ENCODE peak calls at places on chromosomes 2 and 18, in ten cellular contexts. F is upper lobe of right lung, E is chondrocyte, I is cardiac fibroblast, J is epithelial cell of esophagus, V is hepatocyte, T is suprapubic skin, C is endothelial cell of umbilical vein, N is fibroblast of pulmonary artery, K is testis. P is an unnamed sample.

GRCh38 chr2:233209117-233209977 is 42.1 kb upstream of the ATG16L1 start:
- DNase-seq in F (no peak), E (peak), I (peak), J (peak), V (peak), T (no peak), C (peak), N (peak), K (no peak), P (no peak)

GRCh38 chr18:44824884-44825283 is 144.2 kb downstream of the SETBP1 start:
- DNase-seq in F (no peak), E (no peak), I (no peak), J (no peak), V (no peak), T (no peak), C (no peak), N (no peak), K (no peak), P (no peak)

GRCh38 chr2:216773072-216773471 is 77.7 kb upstream of the IGFBP5 start:
- DNase-seq in F (no peak), E (no peak), I (no peak), J (no peak), V (no peak), T (no peak), C (no peak), N (no peak), K (no peak), P (no peak)

GRCh38 chr2:204550738-204551137 is 5.5 kb downstream of the PARD3B start:
- DNase-seq in F (no peak), E (no peak), I (peak), J (peak), V (no peak), T (no peak), C (no peak), N (peak), K (no peak), P (no peak)

GRCh38 chr2:23545811-23546210 is 160.8 kb downstream of the KLHL29 start:
- DNase-seq in F (no peak), E (no peak), I (no peak), J (no peak), V (no peak), T (no peak), C (no peak), N (no peak), K (no peak), P (no peak)

GRCh38 chr2:10982931-10983701 is 71.4 kb downstream of the KCNF1 start:
- DNase-seq in F (peak), E (no peak), I (no peak), J (no peak), V (peak), T (peak), C (no peak), N (peak), K (peak), P (no peak)

GRCh38 chr2:60213865-60214657 is 339.4 kb downstream of the BCL11A start:
- DNase-seq in F (no peak), E (no peak), I (no peak), J (peak), V (peak), T (peak), C (no peak), N (peak), K (no peak), P (no peak)

GRCh38 chr18:61892683-61893303 is at the start of gene RNF152:
- DNase-seq in F (peak), E (no peak), I (peak), J (peak), V (peak), T (peak), C (peak), N (peak), K (peak), P (no peak)

GRCh38 chr2:85501244-85501643 is 37.7 kb upstream of the MAT2A start:
- DNase-seq in F (no peak), E (no peak), I (no peak), J (peak), V (no peak), T (no peak), C (peak), N (peak), K (peak), P (no peak)

GRCh38 chr2:49714433-49714832 is 560.1 kb upstream of the FSHR start:
- DNase-seq in F (no peak), E (no peak), I (no peak), J (no peak), V (no peak), T (no peak), C (no peak), N (no peak), K (no peak), P (no peak)

GRCh38 chr2:224584111-224584764 is 925 bp downstream of the CUL3 start:
- DNase-seq in F (peak), E (no peak), I (peak), J (peak), V (peak), T (no peak), C (peak), N (peak), K (peak), P (peak)

GRCh38 chr2:59295524-59296162 is 1054.5 kb upstream of the FANCL start:
- DNase-seq in F (no peak), E (no peak), I (no peak), J (no peak), V (no peak), T (no peak), C (no peak), N (no peak), K (no peak), P (no peak)

GRCh38 chr18:77133051-77133919 is 702 bp upstream of the MBP start:
- DNase-seq in F (peak), E (no peak), I (no peak), J (no peak), V (peak), T (peak), C (no peak), N (no peak), K (peak), P (no peak)

GRCh38 chr2:9950521-9951271 is 797 bp upstream of the GRHL1 start:
- DNase-seq in F (peak), E (no peak), I (no peak), J (peak), V (peak), T (peak), C (peak), N (no peak), K (peak), P (peak)

GRCh38 chr2:184562532-184562931 is 35.8 kb upstream of the ZNF804A start:
- DNase-seq in F (no peak), E (no peak), I (peak), J (peak), V (no peak), T (no peak), C (no peak), N (peak), K (no peak), P (peak)

GRCh38 chr18:68865021-68865420 is 67.1 kb downstream of the CCDC102B start:
- DNase-seq in F (no peak), E (no peak), I (no peak), J (no peak), V (no peak), T (no peak), C (no peak), N (no peak), K (no peak), P (no peak)

GRCh38 chr18:48453330-48454063 is 44.3 kb upstream of the ZBTB7C start:
- DNase-seq in F (no peak), E (no peak), I (no peak), J (peak), V (no peak), T (no peak), C (no peak), N (no peak), K (no peak), P (no peak)

GRCh38 chr2:231263118-231263831 is 64.8 kb downstream of the ARMC9 start:
- DNase-seq in F (no peak), E (no peak), I (no peak), J (no peak), V (no peak), T (no peak), C (no peak), N (peak), K (no peak), P (no peak)

GRCh38 chr2:236600892-236601291 is 31.3 kb downstream of the ACKR3 start:
- DNase-seq in F (no peak), E (no peak), I (no peak), J (peak), V (no peak), T (no peak), C (no peak), N (no peak), K (no peak), P (no peak)

GRCh38 chr18:677951-678363 is 20.5 kb downstream of the TYMS start:
- DNase-seq in F (no peak), E (no peak), I (no peak), J (no peak), V (no peak), T (no peak), C (peak), N (no peak), K (no peak), P (no peak)

GRCh38 chr2:161427413-161428239 is 11.5 kb downstream of the TBR1 start:
- DNase-seq in F (no peak), E (no peak), I (no peak), J (no peak), V (no peak), T (no peak), C (no peak), N (no peak), K (no peak), P (no peak)

GRCh38 chr2:239143858-239144712 is 256.7 kb downstream of the HDAC4 start:
- DNase-seq in F (no peak), E (peak), I (peak), J (peak), V (peak), T (no peak), C (peak), N (peak), K (peak), P (no peak)

GRCh38 chr2:236637691-236638569 is 68.3 kb downstream of the ACKR3 start:
- DNase-seq in F (no peak), E (no peak), I (peak), J (no peak), V (no peak), T (no peak), C (no peak), N (no peak), K (peak), P (no peak)

GRCh38 chr2:180322781-180323180 is 315.7 kb upstream of the CWC22 start:
- DNase-seq in F (no peak), E (no peak), I (peak), J (peak), V (no peak), T (no peak), C (peak), N (peak), K (no peak), P (no peak)

GRCh38 chr2:226676618-226677017 is 123.0 kb downstream of the IRS1 start:
- DNase-seq in F (no peak), E (no peak), I (no peak), J (no peak), V (no peak), T (no peak), C (no peak), N (no peak), K (no peak), P (no peak)

GRCh38 chr2:136057802-136058140 is 60.2 kb downstream of the CXCR4 start:
- DNase-seq in F (no peak), E (no peak), I (no peak), J (no peak), V (no peak), T (no peak), C (no peak), N (no peak), K (no peak), P (no peak)

GRCh38 chr2:14136030-14136429 is 496.5 kb upstream of the LRATD1 start:
- DNase-seq in F (no peak), E (no peak), I (no peak), J (no peak), V (no peak), T (no peak), C (no peak), N (no peak), K (no peak), P (no peak)

GRCh38 chr2:168160897-168161296 is 86.5 kb downstream of the STK39 start:
- DNase-seq in F (no peak), E (no peak), I (peak), J (peak), V (no peak), T (no peak), C (no peak), N (no peak), K (no peak), P (no peak)

GRCh38 chr2:39422700-39423099 is 14.4 kb downstream of the MAP4K3 start:
- DNase-seq in F (no peak), E (no peak), I (no peak), J (no peak), V (no peak), T (no peak), C (no peak), N (no peak), K (no peak), P (no peak)

GRCh38 chr18:37397814-37398213 is 167.8 kb downstream of the CELF4 start:
- DNase-seq in F (no peak), E (no peak), I (no peak), J (no peak), V (no peak), T (no peak), C (no peak), N (no peak), K (no peak), P (no peak)

GRCh38 chr18:70335892-70336726 is 47.3 kb downstream of the SOCS6 start:
- DNase-seq in F (no peak), E (no peak), I (no peak), J (peak), V (peak), T (no peak), C (no peak), N (no peak), K (no peak), P (no peak)

GRCh38 chr2:199148076-199148845 is 309.5 kb downstream of the SATB2 start:
- DNase-seq in F (no peak), E (no peak), I (no peak), J (no peak), V (no peak), T (no peak), C (no peak), N (no peak), K (no peak), P (no peak)

GRCh38 chr2:224952942-224953657 is 89.2 kb downstream of the DOCK10 start:
- DNase-seq in F (no peak), E (no peak), I (no peak), J (no peak), V (no peak), T (no peak), C (no peak), N (no peak), K (no peak), P (peak)

GRCh38 chr2:133369896-133370295 is 198.4 kb downstream of the NCKAP5 start:
- DNase-seq in F (no peak), E (no peak), I (no peak), J (no peak), V (no peak), T (no peak), C (no peak), N (no peak), K (no peak), P (no peak)

GRCh38 chr2:198309673-198310280 is 505.4 kb downstream of the PLCL1 start:
- DNase-seq in F (no peak), E (no peak), I (peak), J (peak), V (peak), T (no peak), C (peak), N (peak), K (peak), P (no peak)

GRCh38 chr18:68555935-68556334 is 159.0 kb downstream of the TMX3 start:
- DNase-seq in F (no peak), E (no peak), I (peak), J (peak), V (no peak), T (no peak), C (no peak), N (no peak), K (no peak), P (no peak)

DNA sequence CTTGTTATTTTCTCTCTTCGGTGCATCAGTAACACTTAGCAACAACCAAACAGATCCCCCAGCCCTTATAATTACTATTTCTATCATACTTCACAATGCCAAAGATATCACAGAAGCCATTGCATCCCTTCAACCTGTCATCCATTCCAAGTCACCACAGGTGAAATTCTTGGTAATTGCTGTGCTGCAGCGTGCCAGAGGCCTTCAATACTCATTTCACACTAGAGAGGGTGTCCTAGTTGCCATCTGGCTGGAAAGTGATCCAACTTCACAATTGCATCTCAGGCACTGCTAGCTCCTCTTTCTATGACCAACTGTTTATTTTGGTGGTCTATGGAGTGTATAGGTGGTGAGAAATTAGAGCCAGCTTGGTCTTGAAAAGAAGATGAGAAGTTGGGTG is 131.2 kb downstream of the NUP35 start:
- DNase-seq in F (no peak), E (no peak), I (no peak), J (no peak), V (no peak), T (no peak), C (no peak), N (no peak), K (no peak), P (no peak)
- TF ChIP-seq CTCF in F (no peak), E (no peak), I (no peak), J (no peak), V (no peak), T (no peak), C (no peak), N (no peak), K (no peak), P (no peak)

DNA sequence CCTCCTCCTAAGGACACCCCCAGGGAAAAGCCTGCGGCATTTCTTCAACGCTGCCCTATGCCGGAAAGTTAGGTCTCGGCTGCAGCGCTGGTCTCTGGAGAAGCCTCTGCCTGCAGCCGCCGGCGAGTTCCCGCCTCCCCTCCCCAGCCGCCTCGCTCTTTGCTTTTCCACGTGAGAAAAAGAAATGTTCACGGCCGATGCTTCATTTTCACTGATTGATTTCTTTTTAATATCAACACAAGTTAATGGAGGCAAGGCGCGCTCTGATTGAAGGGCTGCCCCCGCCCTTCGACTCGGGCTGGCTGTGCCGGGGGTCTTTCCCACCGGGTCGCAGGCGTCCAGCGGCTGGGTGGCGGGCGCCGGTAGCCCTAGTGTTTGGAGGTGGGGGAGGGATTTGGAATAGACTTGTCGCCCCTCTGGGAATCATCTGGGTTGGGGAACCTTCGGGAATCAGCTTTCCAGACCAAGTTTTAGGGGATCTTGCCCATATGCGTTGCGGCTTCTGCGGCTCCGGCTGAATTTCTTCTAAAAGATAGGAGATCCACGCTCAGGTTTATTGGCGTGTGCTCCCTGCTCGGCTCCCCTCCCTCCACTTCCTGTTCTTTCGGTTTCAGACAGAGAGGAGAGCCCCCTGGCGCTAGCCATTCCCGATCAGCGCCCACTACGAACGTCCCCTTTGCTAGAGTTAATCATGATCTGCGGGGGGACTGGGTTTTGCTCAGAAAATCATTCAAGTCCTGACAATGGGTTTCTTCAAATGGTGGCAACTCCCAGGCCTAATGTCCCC is 4.1 kb downstream of the NRP2 start:
- DNase-seq in F (no peak), E (no peak), I (no peak), J (no peak), V (no peak), T (no peak), C (peak), N (no peak), K (no peak), P (no peak)
- TF ChIP-seq CTCF in F (no peak), E (peak), I (no peak), J (no peak), V (peak), T (no peak), C (peak), N (no peak), K (no peak), P (no peak)

DNA sequence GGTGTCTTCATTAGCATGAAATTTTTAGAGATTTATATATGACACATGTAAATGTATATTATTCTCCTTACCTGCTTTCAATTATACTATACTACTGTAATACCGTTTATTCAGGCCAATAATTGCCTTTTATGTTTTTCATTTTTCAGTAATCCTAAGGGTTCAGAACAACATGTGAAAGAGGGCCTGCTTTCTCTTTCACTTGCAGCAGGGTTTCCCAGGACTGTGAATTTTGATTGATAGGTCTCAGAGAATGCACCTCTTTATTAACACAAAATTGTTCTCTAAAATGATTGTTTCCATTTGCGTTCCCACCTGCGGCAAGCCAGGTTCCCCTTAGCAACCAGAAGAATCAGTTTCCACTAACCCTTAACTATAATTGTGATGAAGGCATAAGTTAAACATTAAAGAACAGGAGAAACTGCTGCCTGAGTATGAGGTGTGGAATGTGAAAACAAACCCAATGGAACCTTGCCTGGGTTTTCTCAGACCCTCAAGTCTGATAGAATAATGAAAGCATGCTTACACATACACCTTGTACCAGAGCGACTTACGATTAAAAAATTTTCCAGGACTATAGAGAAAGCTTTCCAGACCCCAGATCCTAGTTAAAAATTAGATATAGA is 1591.2 kb upstream of the LRRTM1 start:
- DNase-seq in F (no peak), E (no peak), I (no peak), J (no peak), V (peak), T (no peak), C (no peak), N (no peak), K (no peak), P (no peak)
- TF ChIP-seq CTCF in F (no peak), E (no peak), I (no peak), J (no peak), V (no peak), T (no peak), C (no peak), N (no peak), K (no peak), P (no peak)

GRCh38 chr2:221570321-221571107 is 1.6 kb downstream of the EPHA4 start:
- DNase-seq in F (no peak), E (no peak), I (peak), J (peak), V (peak), T (no peak), C (peak), N (peak), K (peak), P (no peak)
- TF ChIP-seq CTCF in F (no peak), E (peak), I (no peak), J (peak), V (peak), T (no peak), C (no peak), N (peak), K (no peak), P (no peak)

GRCh38 chr2:69159988-69160387 is 147.0 kb downstream of the ANTXR1 start:
- DNase-seq in F (no peak), E (no peak), I (no peak), J (peak), V (peak), T (no peak), C (no peak), N (no peak), K (no peak), P (no peak)
- TF ChIP-seq CTCF in F (no peak), E (no peak), I (no peak), J (peak), V (peak), T (peak), C (no peak), N (no peak), K (no peak), P (no peak)

P was measured in CD14-positive monocyte.